ENCODE peak calls at places on chromosomes 13 and 19, in ten cellular contexts. Z, H, U, O, W, K, B, S, C and A are unnamed samples.
A peak's percentile ranks its signal among the peaks of the same experiment; 100 is the strongest.

GRCh38 chr13:74730556-74731331 is 596.5 kb upstream of the KLF12 start:
- DNase-seq in Z (no peak), U (no peak), O (no peak), B (no peak), C (no peak), S (no peak), H (no peak), K (no peak), W (no peak), A (no peak)

GRCh38 chr13:97723655-97724054 is 229.8 kb upstream of the IPO5 start:
- DNase-seq in S (no peak), W (no peak), C (no peak), H (no peak), K (no peak), B (no peak), O (no peak), U (no peak), Z (no peak), A (no peak)

GRCh38 chr13:59545007-59545406 is 618.7 kb downstream of the DIAPH3 start:
- DNase-seq in H (no peak), W (no peak), O (no peak), K (no peak), Z (no peak), S (no peak), C (peak; percentile 8), U (no peak), B (no peak), A (no peak)

GRCh38 chr19:14248578-14249011 is 42.6 kb upstream of the ADGRL1 start:
- DNase-seq in U (peak; percentile 24), K (no peak), W (peak; percentile 75), S (no peak), Z (peak; percentile 14), H (peak; percentile 24), O (peak; percentile 93), C (peak; percentile 93), B (peak; percentile 32), A (no peak)

GRCh38 chr13:69857188-69857821 is 250.3 kb upstream of the ATXN8OS start:
- DNase-seq in H (no peak), U (peak; percentile 60), O (peak; percentile 75), S (no peak), B (no peak), W (no peak), K (no peak), Z (no peak), C (no peak), A (no peak)

GRCh38 chr13:28744656-28745055 is 25.9 kb upstream of the SLC46A3 start:
- DNase-seq in H (no peak), Z (no peak), O (no peak), B (no peak), C (no peak), K (no peak), W (no peak), U (no peak), S (no peak), A (no peak)

GRCh38 chr19:56566904-56567273 is 379 bp upstream of the ZNF470 start:
- DNase-seq in O (no peak), S (peak; percentile 78), K (peak; percentile 19), Z (peak; percentile 33), U (peak; percentile 34), H (peak; percentile 28), B (peak; percentile 61), W (peak; percentile 32), C (peak; percentile 56), A (peak; percentile 14)

GRCh38 chr19:46733693-46734240 is 12.1 kb upstream of the FKRP start:
- DNase-seq in C (no peak), S (no peak), W (no peak), Z (no peak), K (no peak), H (no peak), U (no peak), O (no peak), B (no peak), A (no peak)

GRCh38 chr19:45764487-45764886 is 4.6 kb downstream of the SIX5 start:
- DNase-seq in S (no peak), B (peak; percentile 35), K (no peak), C (no peak), Z (no peak), U (no peak), W (no peak), H (no peak), O (peak; percentile 41), A (no peak)

GRCh38 chr19:46380690-46381089 is 32.7 kb downstream of the CCDC8 start:
- DNase-seq in W (no peak), H (no peak), S (no peak), B (no peak), C (no peak), K (no peak), U (no peak), Z (no peak), O (no peak), A (no peak)

GRCh38 chr19:35487821-35488220 is 2.4 kb downstream of the KRTDAP start:
- DNase-seq in H (no peak), K (no peak), U (no peak), O (no peak), Z (no peak), B (no peak), C (no peak), S (no peak), W (no peak), A (no peak)

GRCh38 chr13:91133941-91134772 is 213.3 kb upstream of the MIR17HG start:
- DNase-seq in H (peak; percentile 4), C (peak; percentile 72), K (no peak), B (no peak), O (peak; percentile 60), U (peak; percentile 74), Z (peak; percentile 55), S (no peak), W (peak; percentile 53), A (peak; percentile 37)

GRCh38 chr13:98927954-98928927 is 49.6 kb downstream of the DOCK9 start:
- DNase-seq in W (no peak), C (no peak), O (no peak), B (no peak), Z (peak; percentile 73), K (peak; percentile 22), U (peak; percentile 56), H (no peak), S (no peak), A (no peak)

GRCh38 chr13:21517576-21517975 is 58.5 kb upstream of the ZDHHC20 start:
- DNase-seq in H (no peak), W (no peak), K (no peak), B (no peak), U (no peak), Z (no peak), O (no peak), C (peak; percentile 13), S (no peak), A (no peak)

DNA sequence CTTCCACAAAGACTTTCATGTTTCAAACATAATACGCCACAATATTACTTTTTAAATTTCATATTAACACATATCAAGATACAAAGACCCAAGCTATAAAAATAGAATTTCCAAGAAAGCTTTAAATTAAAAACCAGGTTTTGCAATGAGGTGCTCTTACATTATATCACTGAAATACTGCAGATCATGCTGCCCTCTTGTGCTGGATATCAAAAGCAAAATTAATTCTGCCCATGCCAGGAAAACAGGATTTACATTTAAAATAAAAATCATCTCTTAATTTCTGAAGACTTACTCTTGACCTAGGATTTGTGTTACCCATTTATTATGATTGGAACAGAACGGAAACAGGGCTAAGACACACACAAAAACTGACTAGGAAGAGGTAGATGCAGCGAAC is 145.0 kb downstream of the ABCC4 start:
- DNase-seq in C (no peak), Z (no peak), H (no peak), U (peak; percentile 73), K (no peak), B (no peak), S (no peak), O (no peak), W (no peak), A (no peak)
- TF ChIP-seq CTCF in C (peak; percentile 36), Z (no peak), H (no peak), U (peak; percentile 57), K (no peak), B (no peak), S (no peak), O (peak; percentile 56), W (peak; percentile 65), A (no peak)

GRCh38 chr13:39655569-39656324 is at the start of gene COG6:
- DNase-seq in W (peak; percentile 94), O (peak; percentile 92), Z (peak; percentile 82), S (peak; percentile 94), K (peak; percentile 74), C (peak; percentile 86), B (peak; percentile 94), H (peak; percentile 96), U (peak; percentile 83), A (peak; percentile 90)
- TF ChIP-seq CTCF in W (peak; percentile 28), O (no peak), Z (peak; percentile 24), S (peak; percentile 17), K (no peak), C (no peak), B (no peak), H (no peak), U (peak; percentile 22), A (no peak)

DNA sequence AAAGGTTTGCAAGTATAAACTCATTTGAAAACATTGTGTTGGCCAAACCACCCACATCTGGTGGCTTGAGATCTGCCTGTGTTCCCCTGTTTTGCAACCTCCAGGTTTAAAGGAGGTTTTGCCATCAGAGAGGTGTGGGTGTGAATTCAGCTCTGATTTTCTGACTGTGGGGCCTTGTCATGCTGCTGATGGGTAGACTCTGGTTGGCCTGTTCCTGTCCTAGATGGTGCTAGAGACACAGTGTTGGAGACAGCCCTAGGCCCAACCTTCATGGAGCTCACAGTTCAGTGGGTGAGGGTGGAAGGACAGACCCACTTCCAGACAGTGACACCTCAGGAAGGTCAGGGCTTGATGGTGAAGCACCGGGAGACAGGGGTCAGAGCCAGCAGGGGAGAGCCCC is 7.5 kb downstream of the RAB4B start:
- DNase-seq in C (no peak), U (no peak), Z (no peak), W (no peak), O (no peak), S (no peak), H (no peak), B (no peak), K (no peak), A (no peak)
- TF ChIP-seq CTCF in C (no peak), U (no peak), Z (no peak), W (no peak), O (no peak), S (no peak), H (no peak), B (no peak), K (no peak), A (no peak)

GRCh38 chr19:51807111-51807701 is 12.2 kb downstream of the FPR3 start:
- DNase-seq in O (no peak), S (no peak), H (no peak), Z (no peak), U (peak; percentile 91), C (no peak), K (no peak), B (no peak), W (no peak), A (no peak)

GRCh38 chr19:51809787-51810186 is 14.8 kb downstream of the FPR3 start:
- DNase-seq in O (no peak), U (peak; percentile 41), S (no peak), B (no peak), K (no peak), H (no peak), Z (peak; percentile 48), C (no peak), W (no peak), A (peak; percentile 7)

GRCh38 chr19:51807925-51808324 is 13.0 kb downstream of the FPR3 start:
- DNase-seq in C (no peak), O (no peak), S (no peak), B (no peak), H (no peak), U (no peak), K (no peak), W (no peak), Z (no peak), A (no peak)

GRCh38 chr19:51810228-51810627 is 15.3 kb downstream of the FPR3 start:
- DNase-seq in S (no peak), U (peak; percentile 32), O (no peak), C (peak; percentile 9), B (peak; percentile 39), K (no peak), H (no peak), W (no peak), Z (no peak), A (peak; percentile 7)

GRCh38 chr19:51808333-51808986 is 13.5 kb downstream of the FPR3 start:
- DNase-seq in C (no peak), S (no peak), K (no peak), H (no peak), O (no peak), B (no peak), W (no peak), U (peak; percentile 86), Z (no peak), A (no peak)
- TF ChIP-seq CTCF in C (no peak), S (no peak), K (no peak), H (no peak), O (no peak), B (no peak), W (no peak), U (peak; percentile 44), Z (no peak), A (no peak)